ENCODE peak calls at places on chromosome 9, in ten cellular contexts. U is mucosa of descending colon, G is endodermal cell, I is ovary, V is cardiac muscle cell, X is pancreas, E is HCT116, Y is body of pancreas, T is A549, W is GM23248. O is an unnamed sample.

GRCh38 chr9:82621446-82621845 is 441.5 kb downstream of the RASEF start:
- DNase-seq in U (no peak), G (no peak), I (no peak), V (no peak), X (no peak), E (no peak), Y (no peak), T (no peak), W (no peak), O (peak)

GRCh38 chr9:135324329-135324728 is 155.3 kb upstream of the PPP1R26 start:
- DNase-seq in U (no peak), G (no peak), I (no peak), V (no peak), X (peak), E (no peak), Y (no peak), T (no peak), W (no peak), O (no peak)

GRCh38 chr9:79116709-79117108 is 455.1 kb upstream of the TLE4 start:
- DNase-seq in U (no peak), G (no peak), I (no peak), V (no peak), X (no peak), E (no peak), Y (no peak), T (no peak), W (no peak), O (no peak)

GRCh38 chr9:437066-438015 is 222.7 kb downstream of the DOCK8 start:
- DNase-seq in U (no peak), G (no peak), I (no peak), V (peak), X (no peak), E (no peak), Y (no peak), T (no peak), W (peak), O (peak)

GRCh38 chr9:89471390-89471789 is 26.5 kb downstream of the SEMA4D start:
- DNase-seq in U (no peak), G (no peak), I (no peak), V (no peak), X (no peak), E (no peak), Y (no peak), T (no peak), W (no peak), O (no peak)

GRCh38 chr9:129240581-129241211 is 62.6 kb upstream of the IER5L start:
- DNase-seq in U (peak), G (no peak), I (no peak), V (no peak), X (no peak), E (no peak), Y (no peak), T (no peak), W (no peak), O (no peak)

GRCh38 chr9:127949827-127950512 is 12.3 kb upstream of the DPM2 start:
- DNase-seq in U (no peak), G (no peak), I (no peak), V (no peak), X (no peak), E (no peak), Y (no peak), T (no peak), W (no peak), O (no peak)

GRCh38 chr9:113219972-113220371 is 1.1 kb downstream of the FKBP15 start:
- DNase-seq in U (no peak), G (no peak), I (no peak), V (peak), X (no peak), E (no peak), Y (no peak), T (no peak), W (peak), O (peak)

GRCh38 chr9:125829743-125830142 is 82.6 kb downstream of the PBX3 start:
- DNase-seq in U (no peak), G (no peak), I (no peak), V (peak), X (no peak), E (no peak), Y (no peak), T (no peak), W (peak), O (peak)

GRCh38 chr9:18979367-18979766 is 53.6 kb downstream of the SAXO1 start:
- DNase-seq in U (no peak), G (no peak), I (no peak), V (peak), X (no peak), E (no peak), Y (no peak), T (no peak), W (peak), O (peak)

GRCh38 chr9:4324513-4324912 is 24.6 kb upstream of the GLIS3 start:
- DNase-seq in U (no peak), G (no peak), I (no peak), V (peak), X (no peak), E (no peak), Y (no peak), T (no peak), W (peak), O (peak)

GRCh38 chr9:6243746-6244145 is 28.1 kb downstream of the IL33 start:
- DNase-seq in U (no peak), G (no peak), I (no peak), V (no peak), X (no peak), E (no peak), Y (no peak), T (no peak), W (peak), O (peak)

GRCh38 chr9:83197611-83198010 is 134.7 kb upstream of the RASEF start:
- DNase-seq in U (no peak), G (no peak), I (no peak), V (no peak), X (no peak), E (no peak), Y (no peak), T (no peak), W (no peak), O (no peak)

GRCh38 chr9:121963542-121963995 is 129.5 kb downstream of the TTLL11 start:
- DNase-seq in U (no peak), G (no peak), I (no peak), V (peak), X (no peak), E (no peak), Y (no peak), T (no peak), W (peak), O (peak)

GRCh38 chr9:127279717-127280285 is 15.2 kb downstream of the GARNL3 start:
- DNase-seq in U (no peak), G (no peak), I (no peak), V (no peak), X (no peak), E (no peak), Y (no peak), T (no peak), W (no peak), O (no peak)

GRCh38 chr9:16236882-16237281 is 633.6 kb downstream of the BNC2 start:
- DNase-seq in U (no peak), G (no peak), I (no peak), V (peak), X (no peak), E (no peak), Y (no peak), T (no peak), W (peak), O (peak)

GRCh38 chr9:88387035-88387732 is 1.1 kb upstream of the SPIN1 start:
- DNase-seq in U (peak), G (no peak), I (no peak), V (peak), X (peak), E (peak), Y (peak), T (peak), W (peak), O (peak)

GRCh38 chr9:131290039-131290766 is 680 bp downstream of the PLPP7 start:
- DNase-seq in U (no peak), G (no peak), I (peak), V (no peak), X (no peak), E (no peak), Y (no peak), T (no peak), W (no peak), O (no peak)
- H3K4me3 ChIP-seq in U (no peak), G (no peak), I (peak), V (peak), X (no peak), E (no peak), Y (no peak), T (no peak), W (no peak), O (peak)

DNA sequence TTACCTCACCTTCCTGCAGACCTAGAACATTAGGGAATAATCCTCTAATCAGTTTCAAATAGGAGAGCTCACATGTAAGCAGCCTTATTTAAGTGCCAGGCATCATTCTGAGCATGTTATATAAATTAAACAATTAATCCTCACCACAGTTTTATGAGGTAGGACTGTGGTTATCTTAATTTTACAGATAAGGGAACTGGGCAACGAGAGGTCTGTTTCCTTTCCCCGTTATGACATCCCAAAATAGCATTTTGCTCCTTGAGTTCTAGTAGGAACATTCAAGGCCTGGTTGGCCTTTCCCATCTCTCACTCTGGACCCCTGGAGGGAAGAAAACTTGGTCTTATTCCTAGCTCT is 19.1 kb upstream of the IFNB1 start:
- DNase-seq in U (no peak), G (no peak), I (no peak), V (no peak), X (no peak), E (no peak), Y (no peak), T (no peak), W (no peak), O (no peak)
- H3K4me3 ChIP-seq in U (no peak), G (no peak), I (no peak), V (no peak), X (no peak), E (no peak), Y (no peak), T (no peak), W (no peak), O (no peak)

DNA sequence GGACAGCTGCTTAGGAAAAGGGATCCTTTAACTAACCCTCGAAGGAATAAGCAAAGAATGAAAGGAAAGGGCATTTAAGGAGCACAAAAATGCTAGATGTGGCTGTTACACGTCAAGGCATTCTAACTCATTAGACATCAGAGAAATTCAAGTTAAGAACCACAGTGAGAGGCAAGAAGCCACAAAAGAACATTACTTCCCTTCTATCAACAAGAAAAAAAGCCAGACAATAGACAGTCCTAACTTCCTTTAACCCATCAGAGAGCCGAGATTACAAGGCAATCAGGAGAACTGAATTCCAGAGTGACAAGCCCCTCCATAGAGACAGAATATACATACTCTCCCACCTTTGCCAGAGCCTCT is 71.7 kb downstream of the ACTL7B start:
- DNase-seq in U (no peak), G (no peak), I (no peak), V (no peak), X (no peak), E (no peak), Y (no peak), T (no peak), W (no peak), O (no peak)
- H3K4me3 ChIP-seq in U (no peak), G (no peak), I (no peak), V (no peak), X (no peak), E (no peak), Y (no peak), T (no peak), W (no peak), O (no peak)

GRCh38 chr9:28779240-28779639 is 1206.0 kb upstream of the C9orf72 start:
- DNase-seq in U (no peak), G (no peak), I (no peak), V (peak), X (no peak), E (no peak), Y (no peak), T (no peak), W (no peak), O (peak)
- H3K4me3 ChIP-seq in U (no peak), G (no peak), I (no peak), V (no peak), X (no peak), E (no peak), Y (no peak), T (no peak), W (no peak), O (no peak)

GRCh38 chr9:33288828-33289483 is 1.4 kb upstream of the NFX1 start:
- DNase-seq in U (peak), G (no peak), I (peak), V (no peak), X (no peak), E (no peak), Y (peak), T (no peak), W (no peak), O (no peak)
- H3K4me3 ChIP-seq in U (no peak), G (no peak), I (no peak), V (no peak), X (no peak), E (peak), Y (no peak), T (no peak), W (no peak), O (no peak)

DNA sequence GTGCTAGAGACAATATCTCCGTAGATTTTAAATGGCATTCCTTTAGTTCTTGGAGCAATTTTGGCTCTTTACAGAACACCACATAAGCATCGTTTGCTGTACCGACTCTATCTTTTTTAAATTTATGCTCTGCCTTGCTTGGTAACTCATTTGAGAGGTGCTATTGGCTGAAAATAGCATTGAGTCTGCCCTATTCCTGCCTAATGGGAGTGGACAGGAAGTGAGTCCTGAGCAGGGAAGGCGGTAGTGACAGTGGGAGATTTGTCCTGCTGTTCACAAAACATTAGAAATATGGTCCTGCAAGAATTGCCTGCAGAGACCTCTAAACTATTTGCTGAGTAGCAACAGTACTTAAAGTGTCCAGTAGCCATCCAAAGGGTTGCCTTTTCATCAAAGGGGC is 115.2 kb upstream of the IFNE start:
- DNase-seq in U (no peak), G (no peak), I (no peak), V (no peak), X (no peak), E (no peak), Y (no peak), T (no peak), W (no peak), O (no peak)
- H3K4me3 ChIP-seq in U (no peak), G (no peak), I (no peak), V (no peak), X (no peak), E (no peak), Y (no peak), T (no peak), W (no peak), O (no peak)

GRCh38 chr9:86246752-86247161 is 12.7 kb downstream of the C9orf153 start:
- DNase-seq in U (no peak), G (no peak), I (no peak), V (peak), X (no peak), E (no peak), Y (peak), T (peak), W (no peak), O (peak)
- H3K4me3 ChIP-seq in U (no peak), G (no peak), I (no peak), V (no peak), X (no peak), E (no peak), Y (no peak), T (no peak), W (no peak), O (no peak)